ENCODE peak calls at places on chromosomes 11 and 22, in five cellular contexts. A is H1, W is NT2/D1, I is GM12878, O is HepG2. V is an unnamed sample.

GRCh38 chr11:32143378-32143777 is 52.5 kb downstream of the RCN1 start:
- DNase-seq in A (no peak), O (no peak), W (no peak), I (no peak), V (no peak)

GRCh38 chr11:93512965-93513667 is 30.1 kb downstream of the SMCO4 start:
- DNase-seq in A (no peak), W (no peak), O (no peak), I (no peak), V (no peak)

GRCh38 chr11:93350835-93351234 is 20.3 kb downstream of the DEUP1 start:
- DNase-seq in W (no peak), I (no peak), O (no peak), A (no peak), V (no peak)

GRCh38 chr11:108863528-108863927 is 198.7 kb downstream of the DDX10 start:
- DNase-seq in O (no peak), A (no peak), I (no peak), W (no peak), V (no peak)

GRCh38 chr11:74008373-74009229 is at the start of gene UCP3:
- DNase-seq in A (no peak), I (no peak), O (no peak), W (no peak), V (no peak)

GRCh38 chr11:46120361-46120710 is 918 bp downstream of the PHF21A start:
- DNase-seq in O (no peak), W (no peak), I (no peak), A (no peak), V (no peak)

GRCh38 chr11:110582728-110583432 is 129.4 kb downstream of the ARHGAP20 start:
- DNase-seq in W (no peak), O (no peak), I (no peak), A (no peak), V (no peak)

GRCh38 chr11:19869466-19869865 is 156.8 kb downstream of the NAV2 start:
- DNase-seq in W (no peak), I (no peak), A (no peak), O (no peak), V (no peak)

GRCh38 chr11:60844045-60844869 is 2.3 kb downstream of the CCDC86 start:
- DNase-seq in W (no peak), A (no peak), I (no peak), O (no peak), V (no peak)

GRCh38 chr22:28435271-28435825 is 244.3 kb downstream of the TTC28 start:
- DNase-seq in O (no peak), W (no peak), A (no peak), I (no peak), V (no peak)

GRCh38 chr11:27509953-27510352 is 3.4 kb upstream of the LIN7C start:
- DNase-seq in I (no peak), A (no peak), W (no peak), O (no peak), V (no peak)

GRCh38 chr11:68997124-68997994 is 15.7 kb downstream of the MRGPRF start:
- DNase-seq in W (no peak), I (no peak), O (no peak), A (no peak), V (no peak)

GRCh38 chr11:85759915-85760314 is 51.0 kb downstream of the SYTL2 start:
- DNase-seq in A (no peak), O (no peak), W (no peak), I (no peak), V (no peak)

DNA sequence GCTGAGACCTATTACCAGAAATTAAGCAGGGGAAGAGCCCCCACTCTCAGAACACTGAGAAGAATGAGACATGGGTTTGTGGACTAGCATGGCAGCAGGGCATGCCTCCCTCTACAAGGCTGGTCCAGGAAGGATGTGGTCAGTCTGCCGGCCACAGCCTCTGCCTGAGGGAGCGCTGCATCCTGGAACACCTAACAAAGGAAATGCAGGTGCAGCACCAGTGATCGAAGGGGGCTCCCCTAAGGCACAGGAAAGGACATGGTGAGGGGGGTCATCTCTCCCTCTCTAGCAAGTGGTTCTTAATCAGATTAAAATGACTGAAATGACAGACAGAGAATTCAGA is 40.6 kb upstream of the ARL14EP start:
- DNase-seq in I (peak; percentile 17), A (no peak), O (no peak), W (no peak), V (no peak)
- TF ChIP-seq SUZ12 in I (no peak), A (no peak), O (no peak), W (no peak), V (no peak)

DNA sequence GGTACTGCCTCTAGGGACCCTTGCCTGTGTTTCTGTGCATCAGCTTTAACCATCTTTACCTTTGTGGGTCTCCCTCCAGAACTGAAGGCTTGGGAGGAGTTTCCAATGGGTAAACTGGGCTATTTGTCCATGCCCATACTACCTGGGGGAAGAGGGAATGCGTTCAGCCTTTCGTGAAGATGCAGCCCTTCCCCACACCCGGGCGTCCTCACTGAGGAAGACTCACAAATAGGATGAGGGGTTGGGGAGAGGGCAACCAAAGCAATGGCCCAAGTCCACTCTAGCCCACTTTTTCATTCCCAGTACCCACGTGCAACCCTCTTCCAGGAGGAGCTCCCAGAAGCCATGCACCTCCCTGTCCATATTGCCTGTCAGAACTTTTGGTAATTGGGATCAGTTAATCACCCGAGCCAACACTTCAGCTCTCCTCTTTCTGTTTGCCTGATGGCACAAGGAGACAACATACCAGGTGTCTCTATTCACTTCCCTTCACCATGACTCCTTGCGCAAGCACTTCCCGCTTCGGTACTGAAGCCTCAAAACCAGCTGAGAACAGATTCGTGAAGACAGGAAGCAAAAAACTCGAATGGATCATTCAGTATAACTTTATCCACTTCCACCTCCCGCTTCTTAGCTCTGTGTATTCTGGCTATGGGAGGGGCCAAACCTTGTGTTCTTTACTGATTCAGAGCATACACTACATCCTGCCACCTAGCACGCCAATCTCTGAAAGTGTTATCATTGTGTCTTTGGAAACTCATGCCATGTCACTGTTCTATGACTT is 62.0 kb upstream of the ADA2 start:
- DNase-seq in O (no peak), W (no peak), A (no peak), I (no peak), V (no peak)
- TF ChIP-seq SUZ12 in O (no peak), W (no peak), A (no peak), I (no peak), V (no peak)

GRCh38 chr11:2296913-2297622 is 4.7 kb downstream of the C11orf21 start:
- DNase-seq in A (peak; percentile 22), I (no peak), O (no peak), W (no peak), V (no peak)

GRCh38 chr11:2297623-2298030 is 4.1 kb downstream of the C11orf21 start:
- DNase-seq in I (no peak), A (peak; percentile 13), W (no peak), O (no peak), V (no peak)

GRCh38 chr11:2294340-2295290 is 7.1 kb downstream of the C11orf21 start:
- DNase-seq in A (peak; percentile 13), I (no peak), W (no peak), O (no peak), V (no peak)

GRCh38 chr11:2298131-2298794 is 3.5 kb downstream of the C11orf21 start:
- DNase-seq in W (no peak), I (no peak), A (peak; percentile 23), O (no peak), V (no peak)

GRCh38 chr11:2295971-2296912 is 5.5 kb downstream of the C11orf21 start:
- DNase-seq in A (no peak), I (no peak), W (no peak), O (no peak), V (no peak)
- TF ChIP-seq SUZ12 in A (no peak), I (no peak), W (no peak), O (no peak), V (no peak)

DNA sequence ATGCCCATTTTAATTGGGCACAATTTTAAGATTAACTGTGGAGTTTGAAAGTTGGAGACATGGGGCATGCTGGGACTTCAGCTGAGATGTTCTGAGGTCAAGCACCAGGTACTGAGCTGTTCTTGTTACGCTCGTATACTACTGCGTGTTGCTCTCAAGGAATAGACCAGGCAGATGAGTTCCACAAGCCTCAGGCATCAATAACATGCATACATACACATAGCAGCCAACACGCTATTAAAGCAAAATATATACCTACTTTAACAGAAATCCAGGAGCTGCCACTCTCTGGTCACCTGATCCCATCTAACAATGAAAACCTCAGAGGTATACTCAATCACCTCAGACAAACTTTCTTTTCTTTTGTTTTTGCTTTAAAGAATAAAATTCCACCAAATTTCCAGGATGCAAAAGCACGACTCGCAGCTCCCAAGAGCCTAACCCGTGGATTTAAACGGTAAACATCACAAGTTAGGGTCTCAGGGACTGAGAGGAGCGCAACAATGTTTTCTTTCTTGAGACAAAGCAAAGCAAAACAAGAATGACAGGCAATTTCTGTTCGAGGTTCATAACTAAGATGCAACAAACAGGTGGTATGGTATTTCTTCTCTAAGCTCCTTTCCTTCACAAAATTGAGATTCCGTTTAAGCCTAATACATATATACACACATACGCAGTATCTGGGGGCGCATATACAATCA is 16.5 kb downstream of the BLID start:
- DNase-seq in A (no peak), O (no peak), I (no peak), W (no peak), V (no peak)
- TF ChIP-seq SUZ12 in A (no peak), O (no peak), I (no peak), W (no peak), V (no peak)

DNA sequence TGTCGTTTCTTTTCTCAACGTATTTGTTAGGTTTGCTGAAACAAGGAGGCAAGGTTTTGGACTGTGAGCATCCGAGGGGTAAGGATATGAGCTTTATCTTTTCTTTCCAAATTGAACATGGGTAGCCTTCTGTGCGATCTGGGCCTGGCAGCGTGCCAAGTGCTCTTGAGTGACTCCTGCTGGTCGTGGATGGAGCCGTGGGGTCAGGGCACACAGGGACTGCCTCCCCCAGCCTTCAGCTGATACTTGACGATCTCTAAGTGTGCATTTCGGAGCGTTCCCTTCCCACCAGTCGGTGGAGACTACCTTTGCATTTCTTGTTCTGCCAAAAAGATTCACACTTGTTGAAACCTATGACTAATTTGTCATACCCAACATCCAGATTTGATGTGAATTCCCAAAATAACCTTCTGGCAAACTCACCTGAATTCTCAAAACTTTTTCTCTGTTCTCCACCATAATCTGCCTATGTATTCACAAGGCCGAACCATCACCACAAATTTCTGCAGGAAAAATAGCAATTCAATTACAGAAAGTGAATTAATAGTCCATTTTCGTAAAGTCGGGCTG is 40.2 kb upstream of the CLMP start:
- DNase-seq in A (peak; percentile 89), O (peak; percentile 9), I (no peak), W (no peak), V (peak; percentile 85)
- TF ChIP-seq SUZ12 in A (no peak), O (no peak), I (no peak), W (no peak), V (no peak)

DNA sequence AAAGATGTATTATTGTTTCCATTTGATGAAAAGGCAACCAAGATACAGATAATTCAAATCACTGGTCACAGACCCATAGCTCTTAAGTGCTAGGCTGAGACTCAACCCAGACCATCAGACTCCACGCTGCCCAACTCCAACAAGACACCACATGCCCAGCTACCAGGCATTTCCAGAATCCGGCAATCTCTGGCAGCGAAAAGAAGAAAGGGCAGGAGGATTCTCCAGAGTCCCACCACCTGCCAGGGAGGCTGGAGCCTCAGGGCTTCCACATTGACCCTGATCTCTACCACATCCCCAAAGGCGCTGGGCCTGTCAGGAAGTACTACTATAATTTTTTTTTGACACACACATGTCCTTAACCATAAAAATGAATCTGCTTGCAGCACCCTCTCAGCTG is 61.4 kb upstream of the ARFGAP3 start:
- DNase-seq in W (no peak), I (no peak), A (no peak), O (no peak), V (no peak)
- TF ChIP-seq SUZ12 in W (no peak), I (no peak), A (no peak), O (no peak), V (no peak)